ENCODE peak calls at places on chromosome 12, in seven cellular contexts. K, F, D, B, O, X and I are unnamed samples.

GRCh38 chr12:1575799-1576401 is 18.5 kb downstream of the FBXL14 start:
- DNase-seq in O (peak; percentile 16), B (no peak), F (peak; percentile 22), X (no peak), K (no peak), D (no peak), I (no peak)

GRCh38 chr12:28443337-28443736 is 253.1 kb downstream of the CCDC91 start:
- DNase-seq in K (no peak), X (no peak), F (no peak), O (no peak), B (no peak), D (no peak), I (no peak)

GRCh38 chr12:53221203-53222076 is 10.6 kb downstream of the RARG start:
- DNase-seq in X (no peak), D (no peak), B (peak; percentile 89), F (peak; percentile 85), O (peak; percentile 79), K (peak; percentile 79), I (peak; percentile 86)

GRCh38 chr12:56434828-56435227 is 14.4 kb downstream of the TIMELESS start:
- DNase-seq in B (no peak), X (no peak), D (no peak), F (no peak), O (no peak), K (no peak), I (no peak)

GRCh38 chr12:113062502-113063395 is 6.2 kb downstream of the DTX1 start:
- DNase-seq in B (no peak), O (no peak), F (no peak), X (no peak), D (no peak), K (no peak), I (no peak)

GRCh38 chr12:31005944-31006361 is 67.7 kb upstream of the DDX11 start:
- DNase-seq in B (no peak), K (no peak), O (no peak), F (no peak), X (no peak), D (no peak), I (no peak)

GRCh38 chr12:44431647-44432352 is 444.3 kb downstream of the NELL2 start:
- DNase-seq in B (no peak), K (no peak), X (no peak), O (no peak), F (no peak), D (no peak), I (no peak)

GRCh38 chr12:6197996-6198395 is 2.2 kb upstream of the CD9 start:
- DNase-seq in O (no peak), B (no peak), K (no peak), D (no peak), X (no peak), F (no peak), I (no peak)

GRCh38 chr12:93572712-93573551 is 457 bp downstream of the SOCS2 start:
- DNase-seq in X (no peak), D (no peak), O (peak; percentile 39), F (no peak), K (no peak), B (peak; percentile 67), I (peak; percentile 32)

GRCh38 chr12:13181375-13182070 is 15.0 kb upstream of the EMP1 start:
- DNase-seq in X (no peak), D (no peak), K (no peak), B (no peak), O (no peak), F (no peak), I (no peak)

GRCh38 chr12:121576851-121577391 is 3.9 kb downstream of the KDM2B start:
- DNase-seq in K (no peak), D (no peak), X (peak; percentile 81), B (no peak), F (no peak), O (no peak), I (peak; percentile 54)

GRCh38 chr12:614727-615060 is 48.6 kb downstream of the NINJ2 start:
- DNase-seq in K (no peak), X (no peak), F (no peak), D (no peak), O (no peak), B (no peak), I (no peak)

GRCh38 chr12:131218291-131219172 is 264.8 kb downstream of the ADGRD1 start:
- DNase-seq in F (peak; percentile 23), K (no peak), X (no peak), B (no peak), D (no peak), O (no peak), I (no peak)

GRCh38 chr12:121466800-121467637 is 67.1 kb downstream of the RNF34 start:
- DNase-seq in B (peak; percentile 95), D (peak; percentile 90), X (peak; percentile 18), F (peak; percentile 94), O (peak; percentile 93), K (peak; percentile 89), I (peak; percentile 86)

GRCh38 chr12:94172031-94172430 is 23.7 kb downstream of the PLXNC1 start:
- DNase-seq in O (peak; percentile 17), X (no peak), F (peak; percentile 46), D (no peak), B (no peak), K (no peak), I (no peak)

GRCh38 chr12:69388371-69388770 is 28.8 kb downstream of the YEATS4 start:
- DNase-seq in K (no peak), O (no peak), D (no peak), F (no peak), X (peak; percentile 50), B (no peak), I (no peak)

GRCh38 chr12:132153501-132154340 is 9.5 kb downstream of the NOC4L start:
- DNase-seq in B (peak; percentile 80), X (no peak), O (peak; percentile 76), D (peak; percentile 72), K (peak; percentile 19), F (peak; percentile 64), I (peak; percentile 56)

GRCh38 chr12:24708718-24709117 is 240.2 kb downstream of the BCAT1 start:
- DNase-seq in D (no peak), F (no peak), K (no peak), O (no peak), B (no peak), X (no peak), I (no peak)

GRCh38 chr12:101414533-101415119 is 7.1 kb upstream of the ARL1 start:
- DNase-seq in B (no peak), X (peak; percentile 30), F (peak; percentile 59), O (peak; percentile 66), K (no peak), D (no peak), I (no peak)

GRCh38 chr12:1851126-1851791 is 30.9 kb downstream of the LRTM2 start:
- DNase-seq in D (no peak), F (no peak), X (peak; percentile 8), O (no peak), K (no peak), B (no peak), I (no peak)

GRCh38 chr12:26031814-26032213 is 73.3 kb downstream of the RASSF8 start:
- DNase-seq in B (no peak), D (no peak), O (no peak), X (no peak), F (no peak), K (no peak), I (no peak)

GRCh38 chr12:11622774-11623375 is 26.6 kb upstream of the ETV6 start:
- DNase-seq in B (no peak), F (no peak), K (no peak), D (no peak), O (no peak), X (no peak), I (no peak)

GRCh38 chr12:11650697-11651281 is 1.3 kb downstream of the ETV6 start:
- DNase-seq in D (no peak), X (no peak), O (peak; percentile 16), B (no peak), F (peak; percentile 26), K (peak; percentile 19), I (no peak)

GRCh38 chr12:23098110-23099049 is 473.4 kb downstream of the ETNK1 start:
- DNase-seq in F (no peak), D (no peak), O (no peak), X (no peak), K (no peak), B (no peak), I (no peak)

GRCh38 chr12:111409403-111410228 is 3.9 kb downstream of the SH2B3 start:
- DNase-seq in D (no peak), K (peak; percentile 36), F (peak; percentile 59), O (peak; percentile 57), X (no peak), B (peak; percentile 87), I (no peak)